ENCODE peak calls at places on chromosomes 6 and 20, in eight cellular contexts. E is fibroblast of lung, Z is cardiac muscle cell, I is endodermal cell, B is AG04450, W is A549, Y is fibroblast of mammary gland, C is kidney epithelial cell. A is an unnamed sample.

GRCh38 chr20:1809121-1809520 is 86.1 kb upstream of the SIRPA start:
- DNase-seq in Y (peak), B (no peak), W (peak), Z (peak), C (peak), I (no peak), E (peak), A (peak)

GRCh38 chr6:37109714-37110454 is 60.1 kb upstream of the PIM1 start:
- DNase-seq in B (no peak), Z (no peak), E (no peak), I (no peak), W (no peak), Y (no peak), C (no peak), A (no peak)

GRCh38 chr20:23920936-23921335 is 41.4 kb upstream of the CST5 start:
- DNase-seq in W (no peak), C (no peak), Z (no peak), E (no peak), B (no peak), Y (no peak), I (no peak), A (no peak)

GRCh38 chr20:24001901-24002405 is 13.4 kb upstream of the GGTLC1 start:
- DNase-seq in Z (no peak), I (no peak), Y (no peak), E (no peak), B (no peak), W (no peak), C (no peak), A (no peak)

GRCh38 chr6:68468244-68468884 is 166.7 kb upstream of the ADGRB3 start:
- DNase-seq in C (no peak), I (peak), Y (no peak), W (no peak), E (no peak), B (no peak), Z (peak), A (peak)

GRCh38 chr6:109508166-109508860 is 25.3 kb upstream of the ZBTB24 start:
- DNase-seq in I (no peak), W (no peak), Z (no peak), B (no peak), E (no peak), Y (no peak), C (no peak), A (peak)

GRCh38 chr6:159988983-159989454 is 20.1 kb downstream of the IGF2R start:
- DNase-seq in C (no peak), Z (peak), I (no peak), Y (peak), B (no peak), W (no peak), E (peak), A (peak)

GRCh38 chr6:44564906-44565524 is 177.5 kb downstream of the CDC5L start:
- DNase-seq in Y (no peak), Z (no peak), C (no peak), W (no peak), E (peak), I (peak), B (no peak), A (no peak)

GRCh38 chr6:157755752-157756411 is 67.2 kb upstream of the SNX9 start:
- DNase-seq in Z (no peak), C (no peak), B (no peak), W (no peak), Y (no peak), E (no peak), I (peak), A (no peak)

GRCh38 chr6:26331809-26332226 is 33.2 kb upstream of the BTN3A2 start:
- DNase-seq in I (peak), E (no peak), C (no peak), B (no peak), Z (no peak), Y (no peak), W (no peak), A (no peak)

GRCh38 chr6:26330835-26331808 is 33.9 kb upstream of the BTN3A2 start:
- DNase-seq in Z (peak), C (no peak), W (no peak), B (no peak), I (peak), E (peak), Y (peak), A (peak)

GRCh38 chr6:26327450-26328264 is 37.3 kb upstream of the BTN3A2 start:
- DNase-seq in C (no peak), B (no peak), I (peak), E (peak), W (no peak), Z (peak), Y (peak), A (peak)

GRCh38 chr6:26329763-26330511 is 35.1 kb upstream of the BTN3A2 start:
- DNase-seq in E (peak), C (no peak), B (no peak), W (no peak), Z (peak), Y (peak), I (peak), A (peak)

GRCh38 chr6:26328265-26328844 is 36.6 kb upstream of the BTN3A2 start:
- DNase-seq in Z (no peak), E (no peak), C (no peak), W (no peak), Y (no peak), B (no peak), I (peak), A (no peak)
- H3K4me3 ChIP-seq in Z (peak), E (peak), C (no peak), W (peak), Y (peak), B (peak), I (peak), A (peak)

DNA sequence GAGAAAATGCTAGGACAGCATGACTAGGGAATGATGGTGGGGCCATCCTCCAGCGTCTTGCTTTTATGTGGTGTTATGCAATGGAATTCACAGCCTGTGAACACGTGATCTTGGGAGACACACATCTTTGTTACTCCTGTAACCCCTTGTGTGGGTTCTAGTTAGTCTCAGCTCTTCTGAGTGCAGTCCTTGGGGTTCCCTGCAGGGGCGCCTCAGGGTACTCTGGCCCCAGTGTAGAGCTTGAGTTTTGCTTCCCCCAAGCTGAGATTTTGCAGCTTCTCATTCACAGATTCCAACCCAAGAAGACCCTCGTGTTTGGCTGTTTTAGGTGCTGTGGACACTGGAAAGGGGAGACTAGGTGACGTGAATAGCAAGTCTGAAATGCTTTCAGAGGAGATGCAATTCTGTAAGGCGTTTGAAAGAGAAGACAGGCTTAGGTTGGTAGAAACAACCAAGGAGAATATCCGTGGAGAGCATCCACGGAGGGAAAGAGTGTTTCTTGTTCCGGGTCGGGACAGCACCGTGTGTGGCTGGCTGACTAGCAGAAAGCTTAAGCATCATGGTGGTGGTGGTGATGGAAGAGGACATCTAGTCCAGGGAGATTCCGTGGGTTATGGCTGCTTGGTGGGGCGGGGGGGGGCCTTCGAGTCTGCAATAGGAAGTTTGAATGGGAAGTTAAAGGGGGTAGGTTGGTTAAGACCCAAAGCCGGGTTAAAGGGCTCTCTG is 30.1 kb downstream of the DUSP22 start:
- DNase-seq in E (no peak), Y (no peak), W (no peak), Z (no peak), B (no peak), I (peak), C (no peak), A (no peak)
- TF ChIP-seq CTCF in E (no peak), Y (peak), W (no peak), Z (no peak), B (no peak), I (peak), C (no peak), A (no peak)

GRCh38 chr6:113645986-113646385 is 211.2 kb upstream of the MARCKS start:
- DNase-seq in C (no peak), Z (peak), Y (no peak), W (no peak), I (no peak), E (peak), B (no peak), A (no peak)
- H3K4me3 ChIP-seq in C (no peak), Z (no peak), Y (no peak), W (no peak), I (no peak), E (no peak), B (no peak), A (no peak)

DNA sequence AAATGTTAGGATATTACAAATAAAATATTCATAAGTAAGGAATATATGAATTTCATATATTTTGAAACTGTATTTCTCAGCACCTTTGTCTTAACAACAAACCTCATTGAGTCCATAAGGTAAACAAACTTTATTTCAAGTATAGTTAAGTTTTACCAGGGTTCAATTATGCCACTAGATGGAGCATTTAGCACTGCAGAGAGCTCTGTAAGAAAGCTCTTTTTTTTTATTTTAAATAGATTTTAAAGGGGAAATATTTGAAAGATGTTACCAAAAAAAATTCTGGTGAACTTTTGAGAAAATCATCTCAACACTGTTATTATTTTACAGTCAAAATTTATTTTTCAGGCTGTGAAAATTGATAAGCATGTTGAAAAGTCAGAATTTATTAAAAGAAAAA is 955.2 kb upstream of the EYS start:
- DNase-seq in C (no peak), B (no peak), W (no peak), I (no peak), E (peak), Z (peak), Y (peak), A (peak)
- TF ChIP-seq CTCF in C (peak), B (peak), W (no peak), I (peak), E (peak), Z (peak), Y (peak), A (peak)

DNA sequence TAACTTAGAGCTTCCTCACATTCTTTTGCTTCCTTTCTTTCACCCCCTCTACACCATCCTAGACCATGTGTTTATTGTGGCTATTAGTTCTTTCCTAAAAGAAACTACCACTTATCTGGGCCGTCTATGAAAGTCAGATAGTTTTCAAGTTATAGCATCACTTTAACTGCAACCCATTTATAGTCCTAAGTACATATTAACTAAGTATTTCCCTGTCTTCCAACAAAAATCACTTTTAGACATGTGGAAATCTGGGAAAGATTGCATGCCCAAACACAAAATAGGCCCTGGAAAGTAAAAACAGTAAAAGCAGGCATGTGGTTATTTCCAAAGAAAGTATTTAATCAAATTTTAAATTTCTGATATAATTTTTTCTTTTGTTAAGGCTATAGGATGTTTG is 5.5 kb downstream of the MYLIP start:
- DNase-seq in E (no peak), B (no peak), C (no peak), Z (no peak), I (no peak), Y (no peak), W (no peak), A (no peak)
- H3K4me3 ChIP-seq in E (no peak), B (no peak), C (no peak), Z (no peak), I (no peak), Y (no peak), W (no peak), A (no peak)

GRCh38 chr6:50077385-50077784 is 27.7 kb upstream of the DEFB112 start:
- DNase-seq in E (no peak), C (no peak), Z (no peak), W (no peak), B (no peak), I (no peak), Y (no peak), A (no peak)
- TF ChIP-seq CTCF in E (no peak), C (no peak), Z (no peak), W (no peak), B (no peak), I (no peak), Y (no peak), A (no peak)

A was measured in bronchial epithelial cell.